ENCODE peak calls at places on chromosomes 11 and 22, in five cellular contexts. J is neural progenitor cell, U is MM.1S, K is K562, A is mesenchymal stem cell. E is an unnamed sample.

GRCh38 chr11:95363710-95364109 is 132.7 kb upstream of the SESN3 start:
- DNase-seq in J (peak; percentile 87), U (no peak), K (no peak), A (no peak), E (no peak)

GRCh38 chr11:24496728-24497396 is at the start of gene LUZP2:
- DNase-seq in J (peak; percentile 88), U (no peak), K (no peak), A (peak; percentile 62), E (peak; percentile 90)

GRCh38 chr11:29333993-29334780 is 682.6 kb downstream of the KCNA4 start:
- DNase-seq in J (peak; percentile 56), U (peak; percentile 38), K (no peak), A (peak; percentile 79), E (peak; percentile 81)

GRCh38 chr11:74449369-74449931 is 17.9 kb downstream of the KCNE3 start:
- DNase-seq in J (peak; percentile 83), U (peak; percentile 72), K (peak; percentile 51), A (peak; percentile 81), E (peak; percentile 94)

GRCh38 chr22:21942939-21943338 is 9.7 kb downstream of the PPM1F start:
- DNase-seq in J (no peak), U (no peak), K (no peak), A (no peak), E (no peak)

GRCh38 chr22:42717197-42717967 is 3.3 kb downstream of the A4GALT start:
- DNase-seq in J (no peak), U (peak; percentile 24), K (peak; percentile 53), A (peak; percentile 32), E (no peak)

GRCh38 chr11:64592656-64593055 is 1.6 kb downstream of the SLC22A12 start:
- DNase-seq in J (no peak), U (no peak), K (no peak), A (no peak), E (no peak)

GRCh38 chr22:17302616-17303015 is 66.6 kb upstream of the CECR2 start:
- DNase-seq in J (no peak), U (no peak), K (no peak), A (no peak), E (no peak)

GRCh38 chr11:9840460-9841004 is 176.7 kb downstream of the SWAP70 start:
- DNase-seq in J (no peak), U (no peak), K (no peak), A (no peak), E (peak; percentile 45)

GRCh38 chr11:85823816-85824215 is 12.9 kb upstream of the SYTL2 start:
- DNase-seq in J (no peak), U (peak; percentile 92), K (no peak), A (peak; percentile 76), E (no peak)

GRCh38 chr11:86809561-86809960 is 9.2 kb downstream of the PRSS23 start:
- DNase-seq in J (no peak), U (no peak), K (no peak), A (no peak), E (no peak)

GRCh38 chr22:48712558-48712957 is 1115.1 kb downstream of the BRD1 start:
- DNase-seq in J (no peak), U (no peak), K (no peak), A (no peak), E (no peak)

GRCh38 chr11:11977206-11977938 is 31.1 kb downstream of the DKK3 start:
- DNase-seq in J (no peak), U (no peak), K (no peak), A (peak; percentile 93), E (peak; percentile 87)

GRCh38 chr11:8838248-8838647 is 72.7 kb upstream of the AKIP1 start:
- DNase-seq in J (no peak), U (no peak), K (no peak), A (peak; percentile 95), E (peak; percentile 83)

GRCh38 chr11:102763440-102763839 is 17.0 kb downstream of the MMP10 start:
- DNase-seq in J (no peak), U (no peak), K (no peak), A (no peak), E (no peak)

GRCh38 chr22:23098718-23099524 is 28.6 kb downstream of the GNAZ start:
- DNase-seq in J (no peak), U (no peak), K (peak; percentile 63), A (no peak), E (no peak)

GRCh38 chr11:47586043-47586442 is 435 bp upstream of the FAM180B start:
- DNase-seq in J (no peak), U (no peak), K (no peak), A (no peak), E (no peak)

GRCh38 chr11:61969838-61970452 is 2.5 kb upstream of the FTH1 start:
- DNase-seq in J (no peak), U (no peak), K (no peak), A (peak; percentile 86), E (peak; percentile 90)

GRCh38 chr11:90250970-90251369 is 28.1 kb upstream of the CHORDC1 start:
- DNase-seq in J (no peak), U (no peak), K (no peak), A (no peak), E (no peak)

GRCh38 chr11:71294846-71295600 is 42.6 kb upstream of the SHANK2 start:
- DNase-seq in J (no peak), U (no peak), K (no peak), A (no peak), E (no peak)

GRCh38 chr11:75916882-75917281 is 101.9 kb downstream of the UVRAG start:
- DNase-seq in J (no peak), U (no peak), K (no peak), A (no peak), E (no peak)

GRCh38 chr11:2409701-2410468 is 9.3 kb downstream of the TSSC4 start:
- DNase-seq in J (no peak), U (no peak), K (no peak), A (no peak), E (no peak)

GRCh38 chr11:2413735-2414579 is 13.4 kb downstream of the TSSC4 start:
- DNase-seq in J (no peak), U (no peak), K (no peak), A (no peak), E (no peak)

GRCh38 chr11:2412323-2412722 is 11.8 kb downstream of the TSSC4 start:
- DNase-seq in J (no peak), U (no peak), K (no peak), A (no peak), E (no peak)

GRCh38 chr11:2410616-2411015 is 10.1 kb downstream of the TSSC4 start:
- DNase-seq in J (no peak), U (no peak), K (no peak), A (no peak), E (no peak)

DNA sequence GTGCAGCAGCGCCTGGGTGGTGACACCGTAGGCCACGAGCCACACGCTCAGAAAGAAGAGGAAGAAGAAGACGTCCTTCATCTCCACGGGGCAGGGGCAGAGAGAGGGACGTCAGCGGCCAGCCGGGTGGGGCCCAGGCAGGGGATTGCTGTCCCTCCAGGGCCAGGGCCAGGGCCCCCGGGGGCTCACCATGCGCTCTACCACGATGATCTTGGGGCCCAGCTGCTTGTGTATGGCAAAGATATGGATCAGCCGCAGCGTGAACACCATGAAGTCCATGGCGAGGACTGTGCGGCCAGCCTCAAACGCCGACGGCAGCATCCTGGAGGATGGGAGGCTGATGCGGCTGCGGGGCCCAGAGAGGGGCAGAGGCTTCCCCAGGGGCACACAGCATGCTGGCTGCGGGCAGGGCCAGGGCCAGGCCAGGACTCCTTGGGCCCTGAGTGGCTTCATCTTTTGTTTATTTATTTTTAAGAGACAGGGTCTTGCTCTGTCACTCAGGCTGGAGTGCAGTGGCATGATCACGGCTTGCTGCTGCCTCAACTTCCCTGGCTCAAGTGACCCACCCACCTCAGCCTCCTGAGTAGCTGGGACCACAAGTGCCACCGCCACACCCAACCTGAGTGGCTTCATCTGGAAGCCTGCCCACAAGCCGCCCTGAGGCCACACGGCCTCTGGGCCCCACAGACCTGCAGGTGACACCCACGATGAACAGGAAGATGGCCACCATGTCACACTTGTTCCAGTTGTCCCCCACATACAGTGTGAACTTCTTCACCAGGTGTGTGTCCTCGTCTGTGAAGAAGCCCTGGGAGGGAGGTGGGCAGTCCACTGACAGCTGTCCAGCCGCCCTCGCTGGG is 11.1 kb downstream of the TSSC4 start:
- DNase-seq in J (no peak), U (no peak), K (no peak), A (no peak), E (no peak)
- H3K4me1 ChIP-seq in J (no peaks in the 10 kb centered on the region), U (no peaks in the 10 kb centered on the region), K (no peaks in the 10 kb centered on the region), A (no peaks in the 10 kb centered on the region), E (no peaks in the 10 kb centered on the region)

GRCh38 chr11:120326228-120326627 is 1.1 kb downstream of the TLCD5 start:
- DNase-seq in J (no peak), U (no peak), K (no peak), A (peak; percentile 85), E (peak; percentile 73)

GRCh38 chr11:120329556-120329955 is 4.5 kb downstream of the TLCD5 start:
- DNase-seq in J (no peak), U (no peak), K (no peak), A (no peak), E (no peak)

GRCh38 chr11:120326845-120327281 is 1.8 kb downstream of the TLCD5 start:
- DNase-seq in J (no peak), U (peak; percentile 50), K (no peak), A (peak; percentile 58), E (no peak)

GRCh38 chr11:120327311-120327710 is 2.2 kb downstream of the TLCD5 start:
- DNase-seq in J (no peak), U (no peak), K (no peak), A (no peak), E (no peak)

DNA sequence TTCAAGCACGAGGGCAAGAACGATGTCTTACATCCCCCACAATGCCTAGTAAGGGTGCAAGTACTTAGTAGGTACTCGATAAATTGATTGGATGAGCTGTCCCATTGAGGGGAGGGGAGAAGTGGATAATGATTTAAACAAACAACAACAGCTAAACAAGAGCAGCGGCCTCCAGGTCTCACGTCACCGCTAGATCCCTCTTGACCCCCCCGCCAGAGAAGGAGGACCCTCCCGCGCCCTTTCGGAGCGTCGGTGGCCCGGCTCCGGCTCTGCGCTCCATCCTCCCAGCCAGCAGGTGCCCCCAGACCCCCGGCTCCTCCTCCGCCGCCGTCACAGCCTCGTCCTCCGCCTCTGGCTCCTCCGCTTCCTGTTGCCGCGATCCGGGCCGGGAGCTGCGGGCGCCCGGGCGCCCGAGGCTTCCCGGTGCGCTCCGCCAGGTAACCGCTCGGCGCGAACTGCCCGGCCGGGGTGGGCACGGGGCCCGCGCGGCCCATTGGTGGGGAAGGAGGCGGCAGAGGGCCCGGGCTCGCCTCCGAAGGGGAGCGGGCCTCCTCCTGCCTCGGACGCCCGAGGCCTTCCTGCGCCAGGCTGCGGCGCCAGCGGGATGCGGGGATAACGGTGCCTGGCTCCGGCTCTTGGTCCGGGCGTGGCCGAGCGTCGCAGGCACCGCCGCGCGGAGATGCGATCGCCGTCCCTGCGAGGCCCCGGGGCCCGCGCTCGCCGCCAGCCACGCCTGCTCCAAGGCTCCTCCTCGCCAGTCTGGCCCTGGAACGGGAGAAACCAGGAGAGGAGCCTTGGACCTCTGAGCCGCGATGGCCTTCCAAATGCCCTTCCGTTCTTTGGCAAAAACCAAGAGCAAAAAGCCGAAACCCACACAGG is at the start of gene TLCD5:
- DNase-seq in J (peak; percentile 94), U (peak; percentile 21), K (peak; percentile 71), A (peak; percentile 85), E (peak; percentile 89)
- H3K9ac ChIP-seq in J (peak within 1 kb of the TSS; percentile 52), U (peak within 1 kb of the TSS; percentile 35), K (peak within 1 kb of the TSS; percentile 81), A (peak within 1 kb of the TSS; percentile 94), E (peak within 1 kb of the TSS; percentile 86)

DNA sequence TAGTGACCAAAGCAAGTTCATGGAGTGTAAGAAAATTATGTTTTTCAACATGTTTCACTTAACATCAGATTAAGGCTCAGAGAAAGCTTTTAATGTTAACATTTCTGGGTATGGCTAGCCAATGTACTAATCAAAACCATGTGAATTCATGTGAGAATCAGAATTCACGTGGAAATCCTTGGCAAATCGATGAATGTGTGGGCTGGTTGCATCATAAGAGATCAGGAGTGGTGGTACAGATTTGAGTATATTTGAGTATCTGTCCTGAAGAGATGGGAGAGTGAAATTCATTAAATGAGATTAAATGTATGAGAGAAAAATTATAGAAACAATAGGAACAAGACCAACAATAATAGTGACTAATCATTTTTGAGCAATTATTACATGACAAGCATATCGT is 638.6 kb upstream of the ANO5 start:
- DNase-seq in J (no peak), U (no peak), K (no peak), A (no peak), E (no peak)
- H3K4me3 ChIP-seq in J (no peak overlapping the region), U (no peak overlapping the region), K (no peak overlapping the region), A (no peak overlapping the region), E (no peak overlapping the region)

GRCh38 chr11:3834349-3835099 is 6.2 kb downstream of the RHOG start:
- DNase-seq in J (no peak), U (no peak), K (peak; percentile 81), A (no peak), E (no peak)
- H3K4me1 ChIP-seq in J (peaks cover 4% of the 10 kb centered on the region), U (peaks cover 23% of the 10 kb centered on the region), K (peaks cover 81% of the 10 kb centered on the region), A (peaks cover 13% of the 10 kb centered on the region), E (peaks cover 31% of the 10 kb centered on the region)

E was measured in adipocyte.